ENCODE peak calls at places on chromosomes 7 and 10, in nine cellular contexts. P is WTC11, H is GM13977, N is left ventricle myocardium inferior, G is endodermal cell, Z is B cell, K is SK-N-SH, T is HCT116, Q is BE2C. C is an unnamed sample.

GRCh38 chr10:126387041-126387908 is 1.0 kb downstream of the ADAM12 start:
- DNase-seq in P (peak), H (peak), N (peak), G (peak), Z (peak), K (peak), T (no peak), Q (peak), C (peak)

GRCh38 chr10:86200867-86201266 is 165.7 kb downstream of the GRID1 start:
- DNase-seq in P (no peak), H (no peak), N (no peak), G (no peak), Z (no peak), K (no peak), T (no peak), Q (no peak), C (no peak)

GRCh38 chr10:71505862-71506261 is 109.1 kb downstream of the CDH23 start:
- DNase-seq in P (no peak), H (no peak), N (no peak), G (no peak), Z (no peak), K (no peak), T (no peak), Q (no peak), C (no peak)

GRCh38 chr7:2527505-2528464 is 8.2 kb downstream of the LFNG start:
- DNase-seq in P (no peak), H (no peak), N (peak), G (no peak), Z (no peak), K (no peak), T (no peak), Q (peak), C (peak)

GRCh38 chr7:66974986-66975590 is 20.3 kb downstream of the SBDS start:
- DNase-seq in P (peak), H (no peak), N (no peak), G (peak), Z (no peak), K (no peak), T (no peak), Q (peak), C (no peak)

GRCh38 chr10:96830511-96831199 is 1.4 kb upstream of the LCOR start:
- DNase-seq in P (peak), H (peak), N (peak), G (peak), Z (peak), K (peak), T (peak), Q (peak), C (no peak)

GRCh38 chr7:571096-572012 is 51.7 kb upstream of the PDGFA start:
- DNase-seq in P (no peak), H (no peak), N (no peak), G (no peak), Z (no peak), K (no peak), T (no peak), Q (no peak), C (no peak)

GRCh38 chr7:157427811-157428553 is 91.2 kb downstream of the DNAJB6 start:
- DNase-seq in P (peak), H (no peak), N (peak), G (peak), Z (no peak), K (no peak), T (no peak), Q (peak), C (no peak)

GRCh38 chr7:749121-749520 is 22.0 kb upstream of the PRKAR1B start:
- DNase-seq in P (no peak), H (no peak), N (peak), G (no peak), Z (no peak), K (peak), T (no peak), Q (peak), C (peak)

GRCh38 chr7:118476036-118476435 is 251.5 kb downstream of the ANKRD7 start:
- DNase-seq in P (no peak), H (no peak), N (no peak), G (no peak), Z (no peak), K (no peak), T (no peak), Q (no peak), C (no peak)

GRCh38 chr7:55472928-55473725 is 99.2 kb downstream of the VOPP1 start:
- DNase-seq in P (no peak), H (no peak), N (no peak), G (peak), Z (no peak), K (peak), T (no peak), Q (no peak), C (no peak)

GRCh38 chr10:115084434-115084833 is 8.7 kb upstream of the ATRNL1 start:
- DNase-seq in P (no peak), H (no peak), N (no peak), G (no peak), Z (no peak), K (peak), T (no peak), Q (no peak), C (no peak)

GRCh38 chr7:157886711-157887110 is 549.9 kb downstream of the DNAJB6 start:
- DNase-seq in P (no peak), H (no peak), N (no peak), G (no peak), Z (no peak), K (no peak), T (no peak), Q (no peak), C (no peak)

GRCh38 chr10:107083388-107084009 is 81.0 kb downstream of the SORCS1 start:
- DNase-seq in P (no peak), H (no peak), N (no peak), G (no peak), Z (no peak), K (no peak), T (no peak), Q (no peak), C (no peak)

GRCh38 chr7:114243646-114244045 is 171.0 kb upstream of the FOXP2 start:
- DNase-seq in P (no peak), H (no peak), N (no peak), G (no peak), Z (no peak), K (no peak), T (no peak), Q (no peak), C (no peak)

GRCh38 chr7:107133396-107133795 is 35.4 kb upstream of the HBP1 start:
- DNase-seq in P (no peak), H (no peak), N (no peak), G (no peak), Z (no peak), K (no peak), T (no peak), Q (no peak), C (no peak)

GRCh38 chr10:71531485-71532446 is 135.0 kb downstream of the CDH23 start:
- DNase-seq in P (no peak), H (peak), N (no peak), G (no peak), Z (no peak), K (no peak), T (no peak), Q (no peak), C (no peak)

GRCh38 chr7:74598558-74598957 is 59.0 kb upstream of the GTF2I start:
- DNase-seq in P (no peak), H (no peak), N (no peak), G (no peak), Z (no peak), K (no peak), T (no peak), Q (no peak), C (no peak)

GRCh38 chr10:120588311-120588710 is 131.3 kb downstream of the PLPP4 start:
- DNase-seq in P (no peak), H (no peak), N (no peak), G (no peak), Z (no peak), K (no peak), T (no peak), Q (peak), C (no peak)

GRCh38 chr7:70829221-70830059 is 302.5 kb upstream of the GALNT17 start:
- DNase-seq in P (peak), H (peak), N (peak), G (peak), Z (peak), K (peak), T (peak), Q (peak), C (no peak)

GRCh38 chr7:155191901-155192478 is 105.7 kb upstream of the INSIG1 start:
- DNase-seq in P (no peak), H (peak), N (no peak), G (no peak), Z (no peak), K (no peak), T (no peak), Q (no peak), C (no peak)

GRCh38 chr7:66840316-66840715 is 80.7 kb upstream of the TMEM248 start:
- DNase-seq in P (no peak), H (no peak), N (no peak), G (no peak), Z (no peak), K (no peak), T (no peak), Q (peak), C (no peak)

GRCh38 chr7:47183896-47184629 is 397.8 kb downstream of the TNS3 start:
- DNase-seq in P (no peak), H (no peak), N (peak), G (no peak), Z (no peak), K (no peak), T (no peak), Q (no peak), C (no peak)

GRCh38 chr7:38179719-38180333 is 1.8 kb downstream of the STARD3NL start:
- DNase-seq in P (no peak), H (no peak), N (no peak), G (no peak), Z (no peak), K (no peak), T (no peak), Q (no peak), C (no peak)

GRCh38 chr10:49409755-49410154 is 13.9 kb upstream of the DRGX start:
- DNase-seq in P (no peak), H (no peak), N (no peak), G (no peak), Z (no peak), K (no peak), T (no peak), Q (no peak), C (no peak)

GRCh38 chr10:127148066-127148932 is 48.1 kb downstream of the INSYN2A start:
- DNase-seq in P (no peak), H (no peak), N (no peak), G (no peak), Z (no peak), K (no peak), T (peak), Q (no peak), C (no peak)

GRCh38 chr7:151934584-151934983 is 21.7 kb upstream of the GALNTL5 start:
- DNase-seq in P (no peak), H (no peak), N (no peak), G (no peak), Z (peak), K (no peak), T (no peak), Q (no peak), C (no peak)

GRCh38 chr7:149787428-149788299 is 14.3 kb upstream of the ZNF467 start:
- DNase-seq in P (no peak), H (no peak), N (no peak), G (peak), Z (no peak), K (peak), T (no peak), Q (no peak), C (no peak)

GRCh38 chr7:139396323-139396951 is 36.7 kb downstream of the LUC7L2 start:
- DNase-seq in P (no peak), H (no peak), N (no peak), G (no peak), Z (no peak), K (no peak), T (no peak), Q (no peak), C (no peak)

GRCh38 chr10:17504547-17505245 is 50.3 kb upstream of the ST8SIA6 start:
- DNase-seq in P (no peak), H (no peak), N (no peak), G (no peak), Z (no peak), K (no peak), T (no peak), Q (no peak), C (no peak)

GRCh38 chr10:59027975-59028640 is 148.3 kb upstream of the PHYHIPL start:
- DNase-seq in P (no peak), H (no peak), N (no peak), G (no peak), Z (no peak), K (no peak), T (no peak), Q (no peak), C (no peak)

GRCh38 chr10:21364196-21365114 is 161.0 kb downstream of the SKIDA1 start:
- DNase-seq in P (peak), H (no peak), N (peak), G (peak), Z (no peak), K (no peak), T (peak), Q (peak), C (no peak)

GRCh38 chr10:7350541-7351195 is 60.2 kb downstream of the SFMBT2 start:
- DNase-seq in P (no peak), H (no peak), N (no peak), G (no peak), Z (no peak), K (no peak), T (no peak), Q (no peak), C (no peak)

GRCh38 chr10:102627446-102628293 is 16.6 kb upstream of the TRIM8 start:
- DNase-seq in P (peak), H (no peak), N (peak), G (peak), Z (no peak), K (peak), T (no peak), Q (peak), C (no peak)

GRCh38 chr10:6124666-6125065 is 35.8 kb downstream of the RBM17 start:
- DNase-seq in P (no peak), H (no peak), N (peak), G (peak), Z (no peak), K (no peak), T (no peak), Q (no peak), C (no peak)

GRCh38 chr7:148242271-148242801 is 348.2 kb upstream of the C7orf33 start:
- DNase-seq in P (peak), H (peak), N (no peak), G (peak), Z (peak), K (peak), T (peak), Q (peak), C (no peak)

GRCh38 chr10:66639351-66639750 is 286.5 kb upstream of the LRRTM3 start:
- DNase-seq in P (no peak), H (no peak), N (no peak), G (no peak), Z (no peak), K (no peak), T (no peak), Q (no peak), C (no peak)

GRCh38 chr7:76069238-76069638 is 21.3 kb downstream of the MDH2 start:
- DNase-seq in P (peak), H (peak), N (peak), G (peak), Z (no peak), K (peak), T (peak), Q (no peak), C (peak)
- TF ChIP-seq CTCF in P (no peak), H (no peak), N (no peak), G (peak), Z (no peak), K (peak), T (peak), Q (no peak), C (no peak)

GRCh38 chr10:78774999-78775711 is 293.6 kb upstream of the ZMIZ1 start:
- DNase-seq in P (no peak), H (no peak), N (no peak), G (peak), Z (no peak), K (no peak), T (no peak), Q (no peak), C (no peak)
- TF ChIP-seq CTCF in P (no peak), H (no peak), N (no peak), G (peak), Z (no peak), K (no peak), T (no peak), Q (no peak), C (no peak)

DNA sequence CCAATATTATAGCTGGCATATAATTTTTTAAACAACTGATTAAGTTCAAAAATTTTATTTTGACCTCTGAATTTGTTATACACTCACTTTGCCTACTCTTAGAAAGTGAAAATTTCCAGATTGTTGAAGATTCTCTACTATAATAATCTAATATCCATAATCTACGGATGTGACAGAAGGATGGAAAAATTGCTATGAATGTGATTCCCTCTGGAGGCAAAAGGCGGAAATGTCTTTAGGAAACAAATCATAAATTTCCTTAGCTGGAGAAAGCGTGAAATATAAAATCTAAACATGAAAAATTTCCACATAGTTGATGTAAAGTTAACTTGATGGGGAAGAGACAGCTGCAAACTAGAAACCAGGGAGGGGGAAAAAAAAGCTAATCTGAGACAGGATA is 264.3 kb downstream of the SDHAF3 start:
- DNase-seq in P (no peak), H (no peak), N (no peak), G (no peak), Z (no peak), K (no peak), T (no peak), Q (no peak), C (no peak)
- TF ChIP-seq CTCF in P (no peak), H (no peak), N (no peak), G (no peak), Z (no peak), K (peak), T (no peak), Q (no peak), C (no peak)

GRCh38 chr7:80057503-80057902 is 77.1 kb upstream of the GNAI1 start:
- DNase-seq in P (no peak), H (no peak), N (no peak), G (no peak), Z (no peak), K (no peak), T (no peak), Q (no peak), C (no peak)

GRCh38 chr7:80063855-80064254 is 70.8 kb upstream of the GNAI1 start:
- DNase-seq in P (no peak), H (no peak), N (no peak), G (no peak), Z (no peak), K (no peak), T (no peak), Q (no peak), C (no peak)

GRCh38 chr7:80054356-80054755 is 80.3 kb upstream of the GNAI1 start:
- DNase-seq in P (no peak), H (no peak), N (no peak), G (no peak), Z (no peak), K (no peak), T (no peak), Q (no peak), C (no peak)

GRCh38 chr7:80060218-80060806 is 74.3 kb upstream of the GNAI1 start:
- DNase-seq in P (no peak), H (peak), N (no peak), G (no peak), Z (no peak), K (peak), T (peak), Q (no peak), C (no peak)
- TF ChIP-seq CTCF in P (peak), H (peak), N (peak), G (peak), Z (peak), K (peak), T (peak), Q (peak), C (no peak)

DNA sequence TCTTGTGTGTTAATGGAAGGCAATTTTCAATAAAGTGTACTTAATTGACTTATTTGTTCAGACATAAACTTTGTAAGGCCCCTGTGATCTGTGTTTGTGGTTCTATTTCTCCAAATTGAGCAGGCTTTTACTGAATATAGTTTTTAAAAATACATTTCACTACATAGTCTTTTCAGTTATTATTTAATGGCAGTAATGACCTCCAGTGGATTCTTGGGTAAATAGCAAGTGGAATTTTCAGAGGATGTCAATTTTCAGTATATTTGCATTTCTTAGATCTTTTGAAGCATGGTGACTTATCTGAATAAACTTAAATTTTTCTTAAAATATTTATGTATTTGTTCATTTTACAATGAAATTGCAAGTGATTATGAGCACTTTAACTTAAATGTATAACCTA is 203.1 kb upstream of the PCLO start:
- DNase-seq in P (no peak), H (no peak), N (no peak), G (no peak), Z (no peak), K (peak), T (no peak), Q (no peak), C (no peak)
- TF ChIP-seq CTCF in P (no peak), H (no peak), N (no peak), G (peak), Z (no peak), K (peak), T (peak), Q (peak), C (no peak)

GRCh38 chr10:1419796-1420429 is 317.4 kb downstream of the ADARB2 start:
- DNase-seq in P (no peak), H (no peak), N (no peak), G (no peak), Z (no peak), K (no peak), T (no peak), Q (no peak), C (no peak)

GRCh38 chr10:1423676-1424253 is 313.6 kb downstream of the ADARB2 start:
- DNase-seq in P (no peak), H (no peak), N (no peak), G (no peak), Z (no peak), K (no peak), T (no peak), Q (no peak), C (no peak)

GRCh38 chr10:1418031-1418550 is 319.2 kb downstream of the ADARB2 start:
- DNase-seq in P (no peak), H (no peak), N (no peak), G (peak), Z (no peak), K (no peak), T (no peak), Q (no peak), C (no peak)

GRCh38 chr10:1422275-1422674 is 315.1 kb downstream of the ADARB2 start:
- DNase-seq in P (no peak), H (no peak), N (no peak), G (no peak), Z (no peak), K (no peak), T (no peak), Q (no peak), C (no peak)

DNA sequence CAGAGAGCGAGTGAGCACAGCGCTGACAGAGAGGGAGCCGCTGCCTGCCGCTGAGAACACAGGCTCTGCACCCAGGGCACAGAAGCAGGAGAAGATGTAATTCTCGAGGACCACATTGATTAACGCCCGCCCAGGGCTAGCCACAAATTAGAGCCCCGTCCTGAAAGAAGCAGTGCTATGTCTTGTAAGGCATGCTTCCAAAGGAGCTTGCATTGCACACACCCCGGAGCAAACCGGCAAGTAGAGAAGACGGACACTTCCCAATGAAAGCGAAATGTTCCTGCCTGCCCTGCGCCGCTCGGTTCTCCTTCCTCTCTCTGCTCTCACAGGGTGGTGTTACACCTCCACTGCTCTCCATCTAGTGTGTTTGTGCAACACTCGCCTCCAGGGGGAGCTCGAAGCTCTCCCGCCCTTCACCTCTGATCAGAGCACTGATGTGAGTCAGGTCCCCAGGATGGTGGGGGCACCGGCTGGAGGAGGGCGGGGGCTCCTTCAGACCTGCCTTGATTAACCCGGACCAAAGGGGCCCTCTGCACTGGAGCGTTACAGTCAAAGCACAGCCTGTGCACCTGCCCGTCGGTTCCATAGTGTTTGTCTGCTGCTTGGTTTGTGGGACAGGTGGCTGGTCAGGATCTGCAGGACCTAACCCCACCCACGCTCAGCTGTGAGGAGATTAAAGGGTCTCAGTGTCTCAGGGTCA is 316.5 kb downstream of the ADARB2 start:
- DNase-seq in P (peak), H (peak), N (no peak), G (peak), Z (peak), K (peak), T (peak), Q (peak), C (no peak)
- TF ChIP-seq CTCF in P (peak), H (peak), N (peak), G (peak), Z (peak), K (no peak), T (peak), Q (peak), C (peak)

C was measured in mucosa of descending colon.